ENCODE peak calls at places on chromosomes 11 and 22, in ten cellular contexts. One of them, this sample, is unnamed.

GRCh38 chr11:3911908-3912505 is 56.5 kb downstream of the STIM1 start:
- DNase-seq in NCI-H774: no peak
- DNase-seq in DMS153: no peak
- DNase-seq in T-cell: no peak
- DNase-seq in NCI-H2081: no peak
- DNase-seq in activated CD4-positive, alpha-beta T cell treated with anti-CD3 and anti-CD28 coated beads for 24 hours: no peak
- DNase-seq in COR-L47: no peak
- DNase-seq in CD8-positive, alpha-beta memory T cell: no peak
- DNase-seq in stromal cell of bone marrow: no peak
- DNase-seq in left ventricle myocardium inferior: no peak
- DNase-seq in this sample: no peak

GRCh38 chr11:66845143-66845875 is 2.1 kb downstream of the RCE1 start:
- DNase-seq in NCI-H774: no peak
- DNase-seq in DMS153: no peak
- DNase-seq in T-cell: no peak
- DNase-seq in NCI-H2081: no peak
- DNase-seq in activated CD4-positive, alpha-beta T cell treated with anti-CD3 and anti-CD28 coated beads for 24 hours: no peak
- DNase-seq in COR-L47: no peak
- DNase-seq in CD8-positive, alpha-beta memory T cell: no peak
- DNase-seq in stromal cell of bone marrow: no peak
- DNase-seq in left ventricle myocardium inferior: no peak
- DNase-seq in this sample: no peak

GRCh38 chr11:132054822-132055221 is 684.4 kb downstream of the NTM start:
- DNase-seq in NCI-H774: no peak
- DNase-seq in DMS153: no peak
- DNase-seq in T-cell: no peak
- DNase-seq in NCI-H2081: no peak
- DNase-seq in activated CD4-positive, alpha-beta T cell treated with anti-CD3 and anti-CD28 coated beads for 24 hours: no peak
- DNase-seq in COR-L47: no peak
- DNase-seq in CD8-positive, alpha-beta memory T cell: no peak
- DNase-seq in stromal cell of bone marrow: peak; percentile 72
- DNase-seq in left ventricle myocardium inferior: no peak
- DNase-seq in this sample: peak; percentile 68

GRCh38 chr11:35711924-35712323 is 49.3 kb downstream of the TRIM44 start:
- DNase-seq in NCI-H774: no peak
- DNase-seq in DMS153: no peak
- DNase-seq in T-cell: no peak
- DNase-seq in NCI-H2081: no peak
- DNase-seq in activated CD4-positive, alpha-beta T cell treated with anti-CD3 and anti-CD28 coated beads for 24 hours: no peak
- DNase-seq in COR-L47: no peak
- DNase-seq in CD8-positive, alpha-beta memory T cell: no peak
- DNase-seq in stromal cell of bone marrow: no peak
- DNase-seq in left ventricle myocardium inferior: no peak
- DNase-seq in this sample: no peak

GRCh38 chr11:1891831-1892115 is at the start of gene PRR33:
- DNase-seq in NCI-H774: no peak
- DNase-seq in DMS153: no peak
- DNase-seq in T-cell: no peak
- DNase-seq in NCI-H2081: no peak
- DNase-seq in activated CD4-positive, alpha-beta T cell treated with anti-CD3 and anti-CD28 coated beads for 24 hours: no peak
- DNase-seq in COR-L47: no peak
- DNase-seq in CD8-positive, alpha-beta memory T cell: no peak
- DNase-seq in stromal cell of bone marrow: no peak
- DNase-seq in left ventricle myocardium inferior: no peak
- DNase-seq in this sample: no peak

GRCh38 chr11:75155570-75156422 is 4.9 kb downstream of the SLCO2B1 start:
- DNase-seq in NCI-H774: no peak
- DNase-seq in DMS153: no peak
- DNase-seq in T-cell: no peak
- DNase-seq in NCI-H2081: no peak
- DNase-seq in activated CD4-positive, alpha-beta T cell treated with anti-CD3 and anti-CD28 coated beads for 24 hours: no peak
- DNase-seq in COR-L47: no peak
- DNase-seq in CD8-positive, alpha-beta memory T cell: no peak
- DNase-seq in stromal cell of bone marrow: no peak
- DNase-seq in left ventricle myocardium inferior: no peak
- DNase-seq in this sample: no peak

GRCh38 chr11:66883021-66883968 is 26.4 kb downstream of the LRFN4 start:
- DNase-seq in NCI-H774: peak; percentile 73
- DNase-seq in DMS153: peak; percentile 67
- DNase-seq in T-cell: peak; percentile 25
- DNase-seq in NCI-H2081: peak; percentile 80
- DNase-seq in activated CD4-positive, alpha-beta T cell treated with anti-CD3 and anti-CD28 coated beads for 24 hours: peak; percentile 28
- DNase-seq in COR-L47: peak; percentile 88
- DNase-seq in CD8-positive, alpha-beta memory T cell: peak; percentile 33
- DNase-seq in stromal cell of bone marrow: no peak
- DNase-seq in left ventricle myocardium inferior: no peak
- DNase-seq in this sample: peak; percentile 54

GRCh38 chr22:23713696-23714595 is 23.1 kb downstream of the RGL4 start:
- DNase-seq in NCI-H774: no peak
- DNase-seq in DMS153: no peak
- DNase-seq in T-cell: no peak
- DNase-seq in NCI-H2081: no peak
- DNase-seq in activated CD4-positive, alpha-beta T cell treated with anti-CD3 and anti-CD28 coated beads for 24 hours: no peak
- DNase-seq in COR-L47: no peak
- DNase-seq in CD8-positive, alpha-beta memory T cell: no peak
- DNase-seq in stromal cell of bone marrow: no peak
- DNase-seq in left ventricle myocardium inferior: no peak
- DNase-seq in this sample: no peak

GRCh38 chr22:36756031-36756430 is 19.9 kb downstream of the IFT27 start:
- DNase-seq in NCI-H774: no peak
- DNase-seq in DMS153: no peak
- DNase-seq in T-cell: no peak
- DNase-seq in NCI-H2081: no peak
- DNase-seq in activated CD4-positive, alpha-beta T cell treated with anti-CD3 and anti-CD28 coated beads for 24 hours: no peak
- DNase-seq in COR-L47: no peak
- DNase-seq in CD8-positive, alpha-beta memory T cell: no peak
- DNase-seq in stromal cell of bone marrow: no peak
- DNase-seq in left ventricle myocardium inferior: no peak
- DNase-seq in this sample: no peak

GRCh38 chr11:79973701-79974626 is 533.1 kb upstream of the TENM4 start:
- DNase-seq in NCI-H774: peak; percentile 28
- DNase-seq in DMS153: no peak
- DNase-seq in T-cell: no peak
- DNase-seq in NCI-H2081: no peak
- DNase-seq in activated CD4-positive, alpha-beta T cell treated with anti-CD3 and anti-CD28 coated beads for 24 hours: no peak
- DNase-seq in COR-L47: no peak
- DNase-seq in CD8-positive, alpha-beta memory T cell: no peak
- DNase-seq in stromal cell of bone marrow: peak; percentile 18
- DNase-seq in left ventricle myocardium inferior: no peak
- DNase-seq in this sample: no peak

GRCh38 chr11:95652002-95652472 is 137.5 kb downstream of the FAM76B start:
- DNase-seq in NCI-H774: no peak
- DNase-seq in DMS153: peak; percentile 37
- DNase-seq in T-cell: no peak
- DNase-seq in NCI-H2081: peak; percentile 5
- DNase-seq in activated CD4-positive, alpha-beta T cell treated with anti-CD3 and anti-CD28 coated beads for 24 hours: no peak
- DNase-seq in COR-L47: peak; percentile 84
- DNase-seq in CD8-positive, alpha-beta memory T cell: no peak
- DNase-seq in stromal cell of bone marrow: no peak
- DNase-seq in left ventricle myocardium inferior: no peak
- DNase-seq in this sample: peak; percentile 46